ENCODE peak calls at places on chromosome 2, in four cellular contexts. One of them, this sample, is unnamed.

GRCh38 chr2:68776124-68776523 is 41.5 kb downstream of the ARHGAP25 start:
- DNase-seq in iris pigment epithelial cell: no peak
- DNase-seq in globus pallidus: no peak
- DNase-seq in HT1080: no peak
- DNase-seq in this sample: no peak

GRCh38 chr2:186569906-186570305 is 19.9 kb upstream of the ITGAV start:
- DNase-seq in iris pigment epithelial cell: peak; percentile 39
- DNase-seq in globus pallidus: no peak
- DNase-seq in HT1080: no peak
- DNase-seq in this sample: no peak

GRCh38 chr2:67221266-67221665 is 175.9 kb upstream of the ETAA1 start:
- DNase-seq in iris pigment epithelial cell: peak; percentile 58
- DNase-seq in globus pallidus: no peak
- DNase-seq in HT1080: no peak
- DNase-seq in this sample: no peak

GRCh38 chr2:176514805-176515500 is 245.7 kb downstream of the MTX2 start:
- DNase-seq in iris pigment epithelial cell: peak; percentile 4
- DNase-seq in globus pallidus: no peak
- DNase-seq in HT1080: peak; percentile 91
- DNase-seq in this sample: peak; percentile 92

GRCh38 chr2:15860051-15860663 is 80.2 kb upstream of the MYCN start:
- DNase-seq in iris pigment epithelial cell: no peak
- DNase-seq in globus pallidus: no peak
- DNase-seq in HT1080: no peak
- DNase-seq in this sample: no peak

GRCh38 chr2:111121028-111121872 is 536 bp downstream of the BCL2L11 start:
- DNase-seq in iris pigment epithelial cell: peak; percentile 48
- DNase-seq in globus pallidus: peak; percentile 33
- DNase-seq in HT1080: peak; percentile 34
- DNase-seq in this sample: peak; percentile 50

GRCh38 chr2:74052732-74053712 is 68.3 kb downstream of the TET3 start:
- DNase-seq in iris pigment epithelial cell: peak; percentile 32
- DNase-seq in globus pallidus: peak; percentile 84
- DNase-seq in HT1080: no peak
- DNase-seq in this sample: no peak

GRCh38 chr2:74457549-74458131 is 598 bp upstream of the WBP1 start:
- DNase-seq in iris pigment epithelial cell: no peak
- DNase-seq in globus pallidus: no peak
- DNase-seq in HT1080: no peak
- DNase-seq in this sample: peak; percentile 57

GRCh38 chr2:20621366-20622295 is 29.3 kb downstream of the HS1BP3 start:
- DNase-seq in iris pigment epithelial cell: no peak
- DNase-seq in globus pallidus: no peak
- DNase-seq in HT1080: no peak
- DNase-seq in this sample: no peak

GRCh38 chr2:88658890-88659881 is 31.9 kb upstream of the EIF2AK3 start:
- DNase-seq in iris pigment epithelial cell: peak; percentile 81
- DNase-seq in globus pallidus: peak; percentile 4
- DNase-seq in HT1080: peak; percentile 77
- DNase-seq in this sample: peak; percentile 71

GRCh38 chr2:241855888-241856422 is 2.7 kb downstream of the PDCD1 start:
- DNase-seq in iris pigment epithelial cell: no peak
- DNase-seq in globus pallidus: no peak
- DNase-seq in HT1080: no peak
- DNase-seq in this sample: no peak

GRCh38 chr2:85342156-85342555 is 12.2 kb downstream of the RETSAT start:
- DNase-seq in iris pigment epithelial cell: no peak
- DNase-seq in globus pallidus: no peak
- DNase-seq in HT1080: no peak
- DNase-seq in this sample: no peak

GRCh38 chr2:68632026-68632425 is 11.4 kb upstream of the PROKR1 start:
- DNase-seq in iris pigment epithelial cell: peak; percentile 50
- DNase-seq in globus pallidus: no peak
- DNase-seq in HT1080: no peak
- DNase-seq in this sample: peak; percentile 36

GRCh38 chr2:222024934-222025890 is 273.6 kb downstream of the PAX3 start:
- DNase-seq in iris pigment epithelial cell: peak; percentile 60
- DNase-seq in globus pallidus: peak; percentile 28
- DNase-seq in HT1080: peak; percentile 17
- DNase-seq in this sample: peak; percentile 60

This sample was measured in epithelial cell of esophagus.